ENCODE peak calls at places on chromosome 15, in seven cellular contexts. L, P, O, U, A, M and Q are unnamed samples. For H3K4me1 and H3K9me3, the result is how much of the 10 kb centered on the place peaks cover.

GRCh38 chr15:88707766-88708165 is 69.0 kb downstream of the ISG20 start:
- DNase-seq in L (no peak), P (no peak), O (no peak), U (no peak), A (no peak), M (no peak), Q (no peak)

GRCh38 chr15:58355352-58355964 is 76.3 kb upstream of the LIPC start:
- DNase-seq in L (no peak), P (no peak), O (peak), U (no peak), A (no peak), M (no peak), Q (no peak)

GRCh38 chr15:54131410-54131809 is 153.2 kb downstream of the UNC13C start:
- DNase-seq in L (no peak), P (no peak), O (no peak), U (no peak), A (no peak), M (no peak), Q (no peak)

GRCh38 chr15:52567886-52568568 is 803 bp downstream of the ARPP19 start:
- DNase-seq in L (no peak), P (no peak), O (peak), U (peak), A (no peak), M (peak), Q (peak)

GRCh38 chr15:87348746-87349145 is 907.8 kb downstream of the NTRK3 start:
- DNase-seq in L (no peak), P (no peak), O (no peak), U (no peak), A (no peak), M (no peak), Q (no peak)

GRCh38 chr15:42151736-42152135 is 4.7 kb downstream of the PLA2G4F start:
- DNase-seq in L (no peak), P (no peak), O (no peak), U (no peak), A (peak), M (peak), Q (no peak)

GRCh38 chr15:88401269-88401971 is 65.8 kb downstream of the MRPL46 start:
- DNase-seq in L (no peak), P (no peak), O (peak), U (no peak), A (no peak), M (no peak), Q (no peak)

GRCh38 chr15:53208759-53209158 is 418.6 kb upstream of the ONECUT1 start:
- DNase-seq in L (no peak), P (no peak), O (no peak), U (no peak), A (no peak), M (no peak), Q (no peak)

GRCh38 chr15:65981837-65982696 is 112.8 kb downstream of the RAB11A start:
- DNase-seq in L (peak), P (peak), O (peak), U (no peak), A (no peak), M (peak), Q (peak)

GRCh38 chr15:47477253-47477652 is 240.1 kb upstream of the SEMA6D start:
- DNase-seq in L (no peak), P (no peak), O (no peak), U (no peak), A (no peak), M (no peak), Q (no peak)

GRCh38 chr15:74188216-74188615 is 14.4 kb downstream of the STRA6 start:
- DNase-seq in L (no peak), P (no peak), O (no peak), U (no peak), A (no peak), M (no peak), Q (no peak)

GRCh38 chr15:22979699-22980188 is 424 bp downstream of the CYFIP1 start:
- DNase-seq in L (no peak), P (no peak), O (no peak), U (no peak), A (peak), M (peak), Q (no peak)

GRCh38 chr15:99424978-99425665 is 140.7 kb upstream of the MEF2A start:
- DNase-seq in L (no peak), P (no peak), O (peak), U (no peak), A (peak), M (peak), Q (peak)

GRCh38 chr15:38545179-38545578 is 19.4 kb downstream of the RASGRP1 start:
- DNase-seq in L (no peak), P (no peak), O (no peak), U (no peak), A (no peak), M (no peak), Q (no peak)

GRCh38 chr15:94856267-94856854 is 625.0 kb downstream of the MCTP2 start:
- DNase-seq in L (no peak), P (peak), O (no peak), U (no peak), A (no peak), M (no peak), Q (no peak)

GRCh38 chr15:94205366-94205765 is 26.0 kb upstream of the MCTP2 start:
- DNase-seq in L (no peak), P (no peak), O (peak), U (no peak), A (no peak), M (no peak), Q (no peak)

GRCh38 chr15:89486726-89487050 is 9.7 kb downstream of the RHCG start:
- DNase-seq in L (no peak), P (peak), O (no peak), U (no peak), A (peak), M (peak), Q (peak)

GRCh38 chr15:57649138-57649537 is 57.4 kb upstream of the POLR2M start:
- DNase-seq in L (no peak), P (no peak), O (no peak), U (no peak), A (no peak), M (no peak), Q (no peak)

GRCh38 chr15:32718822-32719716 is 1.3 kb downstream of the GREM1 start:
- DNase-seq in L (no peak), P (peak), O (no peak), U (no peak), A (no peak), M (no peak), Q (no peak)

GRCh38 chr15:70166506-70167087 is 68.9 kb upstream of the TLE3 start:
- DNase-seq in L (no peak), P (no peak), O (no peak), U (no peak), A (no peak), M (peak), Q (no peak)

GRCh38 chr15:67569668-67570067 is 27.2 kb downstream of the MAP2K5 start:
- DNase-seq in L (no peak), P (no peak), O (no peak), U (no peak), A (no peak), M (no peak), Q (no peak)
- H3K4me1 ChIP-seq in L (under half), P (under half), O (under half), U (under half), A (under half), M (under half), Q (under half)

GRCh38 chr15:25186906-25187645 is 232.3 kb downstream of the SNRPN start:
- DNase-seq in L (no peak), P (no peak), O (no peak), U (no peak), A (peak), M (no peak), Q (no peak)

GRCh38 chr15:25188551-25189101 is 233.8 kb downstream of the SNRPN start:
- DNase-seq in L (no peak), P (no peak), O (no peak), U (no peak), A (no peak), M (no peak), Q (no peak)

GRCh38 chr15:25189551-25189950 is 234.8 kb downstream of the SNRPN start:
- DNase-seq in L (no peak), P (no peak), O (no peak), U (no peak), A (no peak), M (no peak), Q (no peak)

GRCh38 chr15:25186411-25186810 is 231.6 kb downstream of the SNRPN start:
- DNase-seq in L (no peak), P (no peak), O (no peak), U (no peak), A (peak), M (peak), Q (no peak)

DNA sequence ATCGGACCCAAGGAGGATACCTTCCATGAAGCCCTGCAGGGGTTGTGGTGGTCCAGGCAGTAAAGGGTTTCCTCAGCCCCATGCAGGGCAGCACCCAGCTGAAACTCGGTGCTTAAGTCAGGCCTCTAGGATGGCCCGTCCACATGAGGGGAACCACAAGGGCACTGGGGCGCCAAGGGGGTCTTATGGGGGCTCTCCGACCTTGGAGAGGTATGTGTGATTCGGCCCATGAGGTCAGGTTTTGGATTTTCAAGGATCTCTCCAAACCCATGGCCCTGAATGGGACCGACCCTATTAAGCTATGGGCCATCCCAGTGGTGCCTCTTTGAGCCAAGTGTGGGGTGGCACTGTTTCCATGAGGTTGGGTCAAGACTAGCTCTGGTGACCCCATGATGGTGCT is 233.3 kb downstream of the SNRPN start:
- DNase-seq in L (no peak), P (no peak), O (no peak), U (no peak), A (peak), M (no peak), Q (no peak)
- H3K9me3 ChIP-seq in L (under half), P (half or more), O (under half), U (under half), A (under half), M (under half), Q (under half)

GRCh38 chr15:76991048-76991447 is 3.9 kb upstream of the PSTPIP1 start:
- DNase-seq in L (no peak), P (no peak), O (no peak), U (no peak), A (peak), M (peak), Q (no peak)

GRCh38 chr15:76994496-76994895 is 430 bp upstream of the PSTPIP1 start:
- DNase-seq in L (no peak), P (no peak), O (no peak), U (no peak), A (no peak), M (peak), Q (no peak)

GRCh38 chr15:76993114-76993715 is 1.7 kb upstream of the PSTPIP1 start:
- DNase-seq in L (no peak), P (no peak), O (no peak), U (no peak), A (peak), M (peak), Q (no peak)

GRCh38 chr15:76994001-76994400 is 925 bp upstream of the PSTPIP1 start:
- DNase-seq in L (no peak), P (no peak), O (no peak), U (no peak), A (peak), M (peak), Q (peak)

GRCh38 chr15:76991741-76992645 is 2.9 kb upstream of the PSTPIP1 start:
- DNase-seq in L (no peak), P (peak), O (no peak), U (no peak), A (peak), M (peak), Q (peak)
- H3K4me1 ChIP-seq in L (under half), P (under half), O (under half), U (under half), A (under half), M (under half), Q (under half)

DNA sequence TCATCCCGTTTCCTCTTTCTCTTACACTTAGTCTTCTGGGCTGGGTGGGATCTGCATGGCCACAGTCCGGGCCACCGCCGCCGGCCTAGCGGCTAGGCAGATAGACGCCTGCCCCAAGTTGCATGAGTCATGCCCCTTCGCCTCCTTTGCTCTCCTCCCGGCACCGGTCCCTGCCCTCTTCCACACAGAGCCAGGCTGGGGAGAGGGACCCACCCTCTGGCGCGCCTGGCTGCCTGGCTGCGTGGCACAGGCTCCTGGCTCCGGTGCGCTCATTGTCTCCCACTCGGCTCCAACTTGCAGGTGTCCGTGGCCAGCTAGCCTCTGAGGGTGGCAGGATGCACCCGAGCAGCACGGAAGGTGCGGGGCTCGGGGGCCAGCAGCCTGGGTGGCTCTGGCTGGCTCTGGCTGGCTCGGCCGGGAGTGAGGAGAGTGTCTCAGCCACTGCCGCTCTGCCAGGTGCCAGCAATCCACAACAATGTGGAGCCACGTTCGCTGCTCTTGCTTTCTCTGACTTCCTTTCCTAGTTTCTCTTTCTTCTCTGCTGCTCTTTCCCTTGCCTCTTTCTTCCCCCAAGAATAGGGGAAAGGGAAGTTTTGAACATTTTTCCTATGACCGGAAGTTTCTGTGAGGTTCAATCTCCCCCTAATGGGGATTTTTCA is 22.4 kb upstream of the MTHFS start:
- DNase-seq in L (no peak), P (peak), O (no peak), U (no peak), A (no peak), M (no peak), Q (no peak)
- H3K9me3 ChIP-seq in L (half or more), P (under half), O (under half), U (under half), A (under half), M (half or more), Q (under half)